ENCODE peak calls at places on chromosomes 6 and 20, in seven cellular contexts. U, Y, E, F, Q, M and Z are unnamed samples.

GRCh38 chr6:138231399-138231886 is 13.2 kb upstream of the PBOV1 start:
- DNase-seq in U (no peak), Y (no peak), E (no peak), F (no peak), Q (no peak), M (no peak), Z (no peak)

GRCh38 chr6:166621114-166621540 is 5.9 kb downstream of the RPS6KA2 start:
- DNase-seq in U (no peak), Y (no peak), E (no peak), F (no peak), Q (no peak), M (no peak), Z (no peak)

GRCh38 chr6:67112120-67112519 is 1405.1 kb upstream of the EYS start:
- DNase-seq in U (no peak), Y (no peak), E (no peak), F (no peak), Q (no peak), M (no peak), Z (no peak)

GRCh38 chr6:117548797-117549301 is 53.5 kb downstream of the GOPC start:
- DNase-seq in U (no peak), Y (no peak), E (no peak), F (no peak), Q (no peak), M (no peak), Z (no peak)

GRCh38 chr6:44606506-44606905 is 219.0 kb downstream of the CDC5L start:
- DNase-seq in U (no peak), Y (peak; percentile 18), E (no peak), F (no peak), Q (no peak), M (no peak), Z (no peak)

GRCh38 chr20:13260620-13261279 is 39.7 kb downstream of the ISM1 start:
- DNase-seq in U (no peak), Y (no peak), E (no peak), F (no peak), Q (no peak), M (no peak), Z (no peak)

GRCh38 chr6:36671687-36672375 is 6.7 kb upstream of the CDKN1A start:
- DNase-seq in U (no peak), Y (no peak), E (no peak), F (no peak), Q (no peak), M (no peak), Z (no peak)

GRCh38 chr20:54062812-54063280 is 7.5 kb downstream of the BCAS1 start:
- DNase-seq in U (no peak), Y (no peak), E (no peak), F (no peak), Q (no peak), M (no peak), Z (no peak)

GRCh38 chr20:53322651-53323050 is 271.0 kb downstream of the ZNF217 start:
- DNase-seq in U (no peak), Y (no peak), E (no peak), F (no peak), Q (no peak), M (no peak), Z (no peak)

DNA sequence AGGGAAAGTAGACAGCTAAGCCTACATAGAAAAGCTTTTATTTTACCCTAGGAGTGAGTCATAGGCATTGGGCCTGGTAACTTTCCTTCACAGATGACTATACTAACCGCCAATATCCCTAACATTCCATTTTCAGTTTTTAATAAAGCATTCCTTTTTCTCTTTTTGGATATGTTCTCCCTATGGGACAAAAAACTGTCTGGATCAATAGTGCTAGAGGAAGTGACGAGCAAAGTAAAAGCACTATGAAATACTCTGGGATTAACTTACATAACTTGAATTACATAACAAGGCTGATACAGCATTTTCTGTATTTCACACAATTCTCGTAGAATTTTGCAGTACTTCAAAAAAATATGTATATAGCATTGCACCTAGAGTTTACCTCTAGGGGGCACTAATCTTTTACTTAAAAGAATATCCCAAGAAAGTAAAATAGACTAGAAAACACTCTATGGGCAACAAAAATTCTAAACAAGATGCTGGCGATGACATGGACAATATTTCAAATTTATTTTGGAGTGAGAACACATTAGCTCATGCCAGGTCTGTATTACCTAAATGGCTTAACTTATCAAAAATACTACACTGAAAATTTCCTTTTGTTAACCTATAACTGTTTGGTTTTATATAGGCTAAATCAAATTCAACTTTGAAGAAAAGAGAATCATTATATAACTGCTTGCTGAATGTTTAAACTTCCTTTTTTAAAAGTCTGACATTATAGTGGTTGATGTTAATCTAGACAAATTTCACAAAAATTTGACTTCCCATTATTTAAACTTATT is 66.3 kb upstream of the DST start:
- DNase-seq in U (no peak), Y (no peak), E (no peak), F (no peak), Q (no peak), M (no peak), Z (no peak)
- TF ChIP-seq CTCF in U (no peak), Y (peak; percentile 72), E (peak; percentile 20), F (peak; percentile 58), Q (peak; percentile 40), M (peak; percentile 60), Z (peak; percentile 42)

GRCh38 chr6:110366241-110366640 is 8.1 kb upstream of the METTL24 start:
- DNase-seq in U (no peak), Y (no peak), E (no peak), F (no peak), Q (no peak), M (no peak), Z (no peak)

GRCh38 chr6:110367001-110367400 is 8.9 kb upstream of the METTL24 start:
- DNase-seq in U (no peak), Y (no peak), E (no peak), F (no peak), Q (no peak), M (no peak), Z (no peak)

GRCh38 chr6:110364364-110364763 is 6.2 kb upstream of the METTL24 start:
- DNase-seq in U (no peak), Y (no peak), E (no peak), F (no peak), Q (no peak), M (no peak), Z (no peak)

GRCh38 chr6:110360671-110361070 is 2.5 kb upstream of the METTL24 start:
- DNase-seq in U (no peak), Y (no peak), E (no peak), F (no peak), Q (no peak), M (no peak), Z (no peak)

GRCh38 chr6:110363748-110364147 is 5.6 kb upstream of the METTL24 start:
- DNase-seq in U (no peak), Y (peak; percentile 19), E (no peak), F (no peak), Q (no peak), M (no peak), Z (no peak)
- H3K27me3 ChIP-seq in U (no peaks in the 10 kb centered on the region), Y (peaks cover 27% of the 10 kb centered on the region), E (no peaks in the 10 kb centered on the region), F (peaks cover 11% of the 10 kb centered on the region), Q (no peaks in the 10 kb centered on the region), M (peaks cover 30% of the 10 kb centered on the region), Z (peaks cover 22% of the 10 kb centered on the region)

GRCh38 chr6:132210886-132211563 is 190.2 kb downstream of the MOXD1 start:
- DNase-seq in U (no peak), Y (no peak), E (no peak), F (no peak), Q (no peak), M (no peak), Z (no peak)
- TF ChIP-seq CTCF in U (no peak), Y (no peak), E (no peak), F (no peak), Q (no peak), M (no peak), Z (no peak)

GRCh38 chr20:2544211-2544610 is 7.8 kb downstream of the TMC2 start:
- DNase-seq in U (no peak), Y (no peak), E (no peak), F (no peak), Q (no peak), M (no peak), Z (no peak)
- H3K27me3 ChIP-seq in U (no peaks in the 10 kb centered on the region), Y (peaks cover 64% of the 10 kb centered on the region), E (no peaks in the 10 kb centered on the region), F (peaks cover 20% of the 10 kb centered on the region), Q (no peaks in the 10 kb centered on the region), M (peaks cover 12% of the 10 kb centered on the region), Z (peaks cover 7% of the 10 kb centered on the region)

GRCh38 chr6:24829657-24830056 is 30.9 kb upstream of the ARMH2 start:
- DNase-seq in U (no peak), Y (no peak), E (no peak), F (no peak), Q (no peak), M (no peak), Z (no peak)
- TF ChIP-seq CTCF in U (no peak), Y (no peak), E (no peak), F (no peak), Q (no peak), M (no peak), Z (no peak)

GRCh38 chr20:61615806-61616205 is 363.7 kb downstream of the CDH4 start:
- DNase-seq in U (no peak), Y (no peak), E (no peak), F (no peak), Q (no peak), M (no peak), Z (no peak)

GRCh38 chr20:61609461-61609860 is 357.4 kb downstream of the CDH4 start:
- DNase-seq in U (no peak), Y (no peak), E (no peak), F (no peak), Q (no peak), M (no peak), Z (no peak)

GRCh38 chr20:61611401-61611800 is 359.3 kb downstream of the CDH4 start:
- DNase-seq in U (no peak), Y (no peak), E (no peak), F (no peak), Q (no peak), M (no peak), Z (no peak)

GRCh38 chr20:61614311-61615100 is 362.4 kb downstream of the CDH4 start:
- DNase-seq in U (no peak), Y (no peak), E (no peak), F (no peak), Q (peak; percentile 27), M (no peak), Z (no peak)

GRCh38 chr20:61613885-61614284 is 361.8 kb downstream of the CDH4 start:
- DNase-seq in U (no peak), Y (no peak), E (no peak), F (no peak), Q (no peak), M (no peak), Z (no peak)
- H3K27me3 ChIP-seq in U (no peaks in the 10 kb centered on the region), Y (peaks cover 18% of the 10 kb centered on the region), E (no peaks in the 10 kb centered on the region), F (no peaks in the 10 kb centered on the region), Q (peaks cover 2% of the 10 kb centered on the region), M (no peaks in the 10 kb centered on the region), Z (no peaks in the 10 kb centered on the region)